ENCODE peak calls at places on chromosome 2, in five cellular contexts. One of them, this sample, is unnamed.

GRCh38 chr2:230434677-230435324 is 18.8 kb downstream of the SP100 start:
- DNase-seq in NCI-H1105: no peak
- DNase-seq in progenitor cell of endocrine pancreas: no peak
- DNase-seq in activated T-helper 9 cell treated with anti-CD3 and anti-CD28 coated beads, Interleukin-2, amount 50 U/mL, for 16 hours: no peak
- DNase-seq in fibroblast of lung: no peak
- DNase-seq in this sample: no peak

GRCh38 chr2:74881176-74881575 is 47.2 kb downstream of the HK2 start:
- DNase-seq in NCI-H1105: no peak
- DNase-seq in activated T-helper 9 cell treated with anti-CD3 and anti-CD28 coated beads, Interleukin-2, amount 50 U/mL, for 16 hours: no peak
- DNase-seq in progenitor cell of endocrine pancreas: no peak
- DNase-seq in fibroblast of lung: no peak
- DNase-seq in this sample: no peak

GRCh38 chr2:191303349-191304005 is 58.3 kb downstream of the MYO1B start:
- DNase-seq in activated T-helper 9 cell treated with anti-CD3 and anti-CD28 coated beads, Interleukin-2, amount 50 U/mL, for 16 hours: no peak
- DNase-seq in progenitor cell of endocrine pancreas: no peak
- DNase-seq in fibroblast of lung: no peak
- DNase-seq in NCI-H1105: no peak
- DNase-seq in this sample: no peak

GRCh38 chr2:167940361-167940744 is 307.0 kb downstream of the STK39 start:
- DNase-seq in NCI-H1105: no peak
- DNase-seq in activated T-helper 9 cell treated with anti-CD3 and anti-CD28 coated beads, Interleukin-2, amount 50 U/mL, for 16 hours: no peak
- DNase-seq in fibroblast of lung: no peak
- DNase-seq in progenitor cell of endocrine pancreas: no peak
- DNase-seq in this sample: no peak

GRCh38 chr2:218284106-218284811 is 8.0 kb downstream of the TMBIM1 start:
- DNase-seq in progenitor cell of endocrine pancreas: no peak
- DNase-seq in fibroblast of lung: peak
- DNase-seq in NCI-H1105: no peak
- DNase-seq in activated T-helper 9 cell treated with anti-CD3 and anti-CD28 coated beads, Interleukin-2, amount 50 U/mL, for 16 hours: peak
- DNase-seq in this sample: no peak

GRCh38 chr2:230944123-230944653 is 19.1 kb upstream of the GPR55 start:
- DNase-seq in activated T-helper 9 cell treated with anti-CD3 and anti-CD28 coated beads, Interleukin-2, amount 50 U/mL, for 16 hours: peak
- DNase-seq in NCI-H1105: no peak
- DNase-seq in progenitor cell of endocrine pancreas: no peak
- DNase-seq in fibroblast of lung: no peak
- DNase-seq in this sample: no peak

GRCh38 chr2:190723397-190724090 is 74.7 kb downstream of the NAB1 start:
- DNase-seq in activated T-helper 9 cell treated with anti-CD3 and anti-CD28 coated beads, Interleukin-2, amount 50 U/mL, for 16 hours: no peak
- DNase-seq in fibroblast of lung: no peak
- DNase-seq in NCI-H1105: no peak
- DNase-seq in progenitor cell of endocrine pancreas: no peak
- DNase-seq in this sample: no peak

GRCh38 chr2:181621779-181622490 is 35.0 kb downstream of the CERKL start:
- DNase-seq in activated T-helper 9 cell treated with anti-CD3 and anti-CD28 coated beads, Interleukin-2, amount 50 U/mL, for 16 hours: no peak
- DNase-seq in fibroblast of lung: no peak
- DNase-seq in NCI-H1105: no peak
- DNase-seq in progenitor cell of endocrine pancreas: no peak
- DNase-seq in this sample: no peak

GRCh38 chr2:191682148-191682547 is 4.2 kb downstream of the NABP1 start:
- DNase-seq in progenitor cell of endocrine pancreas: no peak
- DNase-seq in activated T-helper 9 cell treated with anti-CD3 and anti-CD28 coated beads, Interleukin-2, amount 50 U/mL, for 16 hours: no peak
- DNase-seq in fibroblast of lung: no peak
- DNase-seq in NCI-H1105: no peak
- DNase-seq in this sample: no peak

GRCh38 chr2:160910681-160911080 is 249.5 kb upstream of the TANK start:
- DNase-seq in progenitor cell of endocrine pancreas: no peak
- DNase-seq in fibroblast of lung: peak
- DNase-seq in activated T-helper 9 cell treated with anti-CD3 and anti-CD28 coated beads, Interleukin-2, amount 50 U/mL, for 16 hours: no peak
- DNase-seq in NCI-H1105: no peak
- DNase-seq in this sample: no peak

GRCh38 chr2:159035790-159036411 is 67.5 kb downstream of the TANC1 start:
- DNase-seq in fibroblast of lung: peak
- DNase-seq in activated T-helper 9 cell treated with anti-CD3 and anti-CD28 coated beads, Interleukin-2, amount 50 U/mL, for 16 hours: no peak
- DNase-seq in progenitor cell of endocrine pancreas: no peak
- DNase-seq in NCI-H1105: no peak
- DNase-seq in this sample: no peak